ENCODE peak calls at places on chromosomes 6 and 20, in six cellular contexts. One of them, this sample, is unnamed.

GRCh38 chr6:106518748-106519147 is 110.5 kb downstream of the RTN4IP1 start:
- DNase-seq in DMS 273 treated with DMSO at 0.1 percent for 48 hours: no peak
- DNase-seq in HS-5: no peak
- DNase-seq in OCI-LY7: peak
- DNase-seq in heart left ventricle: no peak
- DNase-seq in Karpas-422: peak
- DNase-seq in this sample: no peak

GRCh38 chr20:63173552-63174191 is 42.3 kb downstream of the YTHDF1 start:
- DNase-seq in heart left ventricle: no peak
- DNase-seq in Karpas-422: no peak
- DNase-seq in HS-5: no peak
- DNase-seq in DMS 273 treated with DMSO at 0.1 percent for 48 hours: no peak
- DNase-seq in OCI-LY7: no peak
- DNase-seq in this sample: no peak

GRCh38 chr6:54451516-54451915 is 143.3 kb downstream of the TINAG start:
- DNase-seq in heart left ventricle: no peak
- DNase-seq in Karpas-422: no peak
- DNase-seq in DMS 273 treated with DMSO at 0.1 percent for 48 hours: no peak
- DNase-seq in HS-5: no peak
- DNase-seq in OCI-LY7: no peak
- DNase-seq in this sample: no peak

GRCh38 chr6:73929421-73929820 is 233.4 kb downstream of the CD109 start:
- DNase-seq in OCI-LY7: no peak
- DNase-seq in heart left ventricle: no peak
- DNase-seq in DMS 273 treated with DMSO at 0.1 percent for 48 hours: no peak
- DNase-seq in HS-5: no peak
- DNase-seq in Karpas-422: no peak
- DNase-seq in this sample: no peak

GRCh38 chr6:43468748-43469681 is 8.4 kb upstream of the TJAP1 start:
- DNase-seq in DMS 273 treated with DMSO at 0.1 percent for 48 hours: no peak
- DNase-seq in Karpas-422: no peak
- DNase-seq in HS-5: no peak
- DNase-seq in heart left ventricle: peak
- DNase-seq in OCI-LY7: no peak
- DNase-seq in this sample: no peak

GRCh38 chr6:163367388-163368183 is 46.9 kb upstream of the QKI start:
- DNase-seq in Karpas-422: no peak
- DNase-seq in HS-5: no peak
- DNase-seq in OCI-LY7: no peak
- DNase-seq in heart left ventricle: no peak
- DNase-seq in DMS 273 treated with DMSO at 0.1 percent for 48 hours: no peak
- DNase-seq in this sample: no peak

GRCh38 chr6:166167801-166168615 is at the start of gene TBXT:
- DNase-seq in heart left ventricle: no peak
- DNase-seq in Karpas-422: peak
- DNase-seq in HS-5: no peak
- DNase-seq in DMS 273 treated with DMSO at 0.1 percent for 48 hours: no peak
- DNase-seq in OCI-LY7: peak
- DNase-seq in this sample: no peak

GRCh38 chr6:25369043-25369442 is 89.9 kb downstream of the CARMIL1 start:
- DNase-seq in DMS 273 treated with DMSO at 0.1 percent for 48 hours: no peak
- DNase-seq in Karpas-422: no peak
- DNase-seq in HS-5: no peak
- DNase-seq in heart left ventricle: peak
- DNase-seq in OCI-LY7: no peak
- DNase-seq in this sample: no peak

GRCh38 chr6:125050663-125051318 is 88.6 kb downstream of the RNF217 start:
- DNase-seq in heart left ventricle: no peak
- DNase-seq in HS-5: no peak
- DNase-seq in OCI-LY7: no peak
- DNase-seq in DMS 273 treated with DMSO at 0.1 percent for 48 hours: no peak
- DNase-seq in Karpas-422: no peak
- DNase-seq in this sample: no peak

GRCh38 chr20:53706511-53707031 is 112.9 kb upstream of the ZNF217 start:
- DNase-seq in DMS 273 treated with DMSO at 0.1 percent for 48 hours: no peak
- DNase-seq in Karpas-422: no peak
- DNase-seq in OCI-LY7: peak
- DNase-seq in HS-5: no peak
- DNase-seq in heart left ventricle: no peak
- DNase-seq in this sample: no peak

GRCh38 chr6:5840742-5841141 is 166.0 kb downstream of the NRN1 start:
- DNase-seq in Karpas-422: no peak
- DNase-seq in HS-5: no peak
- DNase-seq in OCI-LY7: no peak
- DNase-seq in DMS 273 treated with DMSO at 0.1 percent for 48 hours: no peak
- DNase-seq in heart left ventricle: no peak
- DNase-seq in this sample: no peak

GRCh38 chr6:78910611-78911134 is 43.3 kb downstream of the IRAK1BP1 start:
- DNase-seq in Karpas-422: no peak
- DNase-seq in DMS 273 treated with DMSO at 0.1 percent for 48 hours: no peak
- DNase-seq in OCI-LY7: no peak
- DNase-seq in HS-5: no peak
- DNase-seq in heart left ventricle: peak
- DNase-seq in this sample: peak

GRCh38 chr6:43506667-43507471 is 3.3 kb downstream of the LRRC73 start:
- DNase-seq in HS-5: peak
- DNase-seq in OCI-LY7: peak
- DNase-seq in Karpas-422: peak
- DNase-seq in heart left ventricle: peak
- DNase-seq in DMS 273 treated with DMSO at 0.1 percent for 48 hours: peak
- DNase-seq in this sample: peak

GRCh38 chr20:11453430-11453829 is 464.3 kb upstream of the BTBD3 start:
- DNase-seq in Karpas-422: no peak
- DNase-seq in heart left ventricle: no peak
- DNase-seq in OCI-LY7: no peak
- DNase-seq in HS-5: peak
- DNase-seq in DMS 273 treated with DMSO at 0.1 percent for 48 hours: no peak
- DNase-seq in this sample: no peak

GRCh38 chr20:59721386-59721785 is 117.0 kb downstream of the PHACTR3 start:
- DNase-seq in HS-5: no peak
- DNase-seq in DMS 273 treated with DMSO at 0.1 percent for 48 hours: no peak
- DNase-seq in Karpas-422: no peak
- DNase-seq in OCI-LY7: no peak
- DNase-seq in heart left ventricle: no peak
- DNase-seq in this sample: no peak

GRCh38 chr20:61737812-61738443 is 327.8 kb downstream of the TAF4 start:
- DNase-seq in HS-5: no peak
- DNase-seq in DMS 273 treated with DMSO at 0.1 percent for 48 hours: no peak
- DNase-seq in heart left ventricle: no peak
- DNase-seq in Karpas-422: no peak
- DNase-seq in OCI-LY7: no peak
- DNase-seq in this sample: no peak

GRCh38 chr20:45867811-45868176 is 10.4 kb downstream of the ZSWIM3 start:
- DNase-seq in HS-5: peak
- DNase-seq in heart left ventricle: no peak
- DNase-seq in Karpas-422: no peak
- DNase-seq in DMS 273 treated with DMSO at 0.1 percent for 48 hours: no peak
- DNase-seq in OCI-LY7: no peak
- DNase-seq in this sample: no peak

GRCh38 chr6:105867280-105867679 is 218.9 kb upstream of the PRDM1 start:
- DNase-seq in OCI-LY7: no peak
- DNase-seq in heart left ventricle: no peak
- DNase-seq in HS-5: no peak
- DNase-seq in DMS 273 treated with DMSO at 0.1 percent for 48 hours: no peak
- DNase-seq in Karpas-422: no peak
- DNase-seq in this sample: no peak

This sample was measured in suprapubic skin.